ENCODE peak calls at places on chromosomes 2 and 18, in seven cellular contexts. One of them, this sample, is unnamed.

GRCh38 chr2:148244593-148245292 is 223.9 kb downstream of the MBD5 start:
- ATAC-seq in left colon: no peak
- ATAC-seq in HCT116: no peak
- ATAC-seq in lower lobe of right lung: peak
- ATAC-seq in right lobe of liver: peak
- ATAC-seq in GM12878: no peak
- ATAC-seq in natural killer cell treated with Interleukin-12 subunit alpha and Interleukin-12 subunit beta and Interleukin-15 and Interleukin-18, amount 100 ng/mL, for 72 hours: no peak
- ATAC-seq in this sample: no peak

GRCh38 chr2:40259900-40260299 is 192.0 kb downstream of the SLC8A1 start:
- ATAC-seq in HCT116: no peak
- ATAC-seq in GM12878: no peak
- ATAC-seq in left colon: no peak
- ATAC-seq in right lobe of liver: no peak
- ATAC-seq in lower lobe of right lung: no peak
- ATAC-seq in natural killer cell treated with Interleukin-12 subunit alpha and Interleukin-12 subunit beta and Interleukin-15 and Interleukin-18, amount 100 ng/mL, for 72 hours: no peak
- ATAC-seq in this sample: no peak

GRCh38 chr2:138453815-138454214 is 47.8 kb upstream of the SPOPL start:
- ATAC-seq in lower lobe of right lung: no peak
- ATAC-seq in left colon: no peak
- ATAC-seq in GM12878: no peak
- ATAC-seq in natural killer cell treated with Interleukin-12 subunit alpha and Interleukin-12 subunit beta and Interleukin-15 and Interleukin-18, amount 100 ng/mL, for 72 hours: no peak
- ATAC-seq in HCT116: no peak
- ATAC-seq in right lobe of liver: no peak
- ATAC-seq in this sample: peak

GRCh38 chr18:44819944-44820510 is 139.3 kb downstream of the SETBP1 start:
- ATAC-seq in left colon: no peak
- ATAC-seq in lower lobe of right lung: peak
- ATAC-seq in GM12878: peak
- ATAC-seq in natural killer cell treated with Interleukin-12 subunit alpha and Interleukin-12 subunit beta and Interleukin-15 and Interleukin-18, amount 100 ng/mL, for 72 hours: peak
- ATAC-seq in right lobe of liver: peak
- ATAC-seq in HCT116: no peak
- ATAC-seq in this sample: peak

GRCh38 chr2:232890896-232891601 is 21.0 kb downstream of the SNORC start:
- ATAC-seq in GM12878: peak
- ATAC-seq in right lobe of liver: peak
- ATAC-seq in natural killer cell treated with Interleukin-12 subunit alpha and Interleukin-12 subunit beta and Interleukin-15 and Interleukin-18, amount 100 ng/mL, for 72 hours: no peak
- ATAC-seq in left colon: no peak
- ATAC-seq in HCT116: peak
- ATAC-seq in lower lobe of right lung: peak
- ATAC-seq in this sample: peak

GRCh38 chr18:65235966-65236634 is 514.7 kb upstream of the CDH7 start:
- ATAC-seq in HCT116: no peak
- ATAC-seq in left colon: no peak
- ATAC-seq in natural killer cell treated with Interleukin-12 subunit alpha and Interleukin-12 subunit beta and Interleukin-15 and Interleukin-18, amount 100 ng/mL, for 72 hours: no peak
- ATAC-seq in lower lobe of right lung: no peak
- ATAC-seq in right lobe of liver: peak
- ATAC-seq in GM12878: no peak
- ATAC-seq in this sample: no peak

GRCh38 chr2:235416816-235417499 is 76.9 kb upstream of the AGAP1 start:
- ATAC-seq in GM12878: no peak
- ATAC-seq in HCT116: no peak
- ATAC-seq in lower lobe of right lung: peak
- ATAC-seq in right lobe of liver: no peak
- ATAC-seq in natural killer cell treated with Interleukin-12 subunit alpha and Interleukin-12 subunit beta and Interleukin-15 and Interleukin-18, amount 100 ng/mL, for 72 hours: no peak
- ATAC-seq in left colon: no peak
- ATAC-seq in this sample: no peak

GRCh38 chr2:37589298-37589697 is 82.1 kb downstream of the CDC42EP3 start:
- ATAC-seq in left colon: no peak
- ATAC-seq in GM12878: peak
- ATAC-seq in right lobe of liver: no peak
- ATAC-seq in natural killer cell treated with Interleukin-12 subunit alpha and Interleukin-12 subunit beta and Interleukin-15 and Interleukin-18, amount 100 ng/mL, for 72 hours: no peak
- ATAC-seq in lower lobe of right lung: no peak
- ATAC-seq in HCT116: no peak
- ATAC-seq in this sample: no peak

GRCh38 chr2:237652181-237652580 is 24.8 kb downstream of the LRRFIP1 start:
- ATAC-seq in lower lobe of right lung: no peak
- ATAC-seq in right lobe of liver: peak
- ATAC-seq in left colon: no peak
- ATAC-seq in HCT116: no peak
- ATAC-seq in natural killer cell treated with Interleukin-12 subunit alpha and Interleukin-12 subunit beta and Interleukin-15 and Interleukin-18, amount 100 ng/mL, for 72 hours: no peak
- ATAC-seq in GM12878: no peak
- ATAC-seq in this sample: no peak

GRCh38 chr18:58344080-58344670 is 284.7 kb downstream of the ALPK2 start:
- ATAC-seq in HCT116: no peak
- ATAC-seq in lower lobe of right lung: no peak
- ATAC-seq in GM12878: no peak
- ATAC-seq in left colon: no peak
- ATAC-seq in natural killer cell treated with Interleukin-12 subunit alpha and Interleukin-12 subunit beta and Interleukin-15 and Interleukin-18, amount 100 ng/mL, for 72 hours: no peak
- ATAC-seq in right lobe of liver: no peak
- ATAC-seq in this sample: no peak

GRCh38 chr2:15042824-15043223 is 410.3 kb downstream of the LRATD1 start:
- ATAC-seq in right lobe of liver: no peak
- ATAC-seq in lower lobe of right lung: no peak
- ATAC-seq in natural killer cell treated with Interleukin-12 subunit alpha and Interleukin-12 subunit beta and Interleukin-15 and Interleukin-18, amount 100 ng/mL, for 72 hours: no peak
- ATAC-seq in GM12878: no peak
- ATAC-seq in HCT116: no peak
- ATAC-seq in left colon: no peak
- ATAC-seq in this sample: peak

GRCh38 chr2:48471048-48471474 is 58.9 kb upstream of the STON1 start:
- ATAC-seq in left colon: peak
- ATAC-seq in HCT116: peak
- ATAC-seq in GM12878: no peak
- ATAC-seq in lower lobe of right lung: no peak
- ATAC-seq in natural killer cell treated with Interleukin-12 subunit alpha and Interleukin-12 subunit beta and Interleukin-15 and Interleukin-18, amount 100 ng/mL, for 72 hours: no peak
- ATAC-seq in right lobe of liver: peak
- ATAC-seq in this sample: peak

GRCh38 chr2:231012471-231012870 is 16.6 kb downstream of the SPATA3 start:
- ATAC-seq in GM12878: no peak
- ATAC-seq in HCT116: no peak
- ATAC-seq in right lobe of liver: peak
- ATAC-seq in lower lobe of right lung: no peak
- ATAC-seq in natural killer cell treated with Interleukin-12 subunit alpha and Interleukin-12 subunit beta and Interleukin-15 and Interleukin-18, amount 100 ng/mL, for 72 hours: no peak
- ATAC-seq in left colon: no peak
- ATAC-seq in this sample: no peak

GRCh38 chr2:8571286-8571791 is 110.5 kb upstream of the ID2 start:
- ATAC-seq in natural killer cell treated with Interleukin-12 subunit alpha and Interleukin-12 subunit beta and Interleukin-15 and Interleukin-18, amount 100 ng/mL, for 72 hours: no peak
- ATAC-seq in right lobe of liver: no peak
- ATAC-seq in lower lobe of right lung: no peak
- ATAC-seq in HCT116: no peak
- ATAC-seq in GM12878: peak
- ATAC-seq in left colon: no peak
- ATAC-seq in this sample: no peak

GRCh38 chr18:48940854-48941531 is 9.8 kb downstream of the SMAD7 start:
- ATAC-seq in HCT116: no peak
- ATAC-seq in GM12878: peak
- ATAC-seq in right lobe of liver: no peak
- ATAC-seq in left colon: no peak
- ATAC-seq in lower lobe of right lung: peak
- ATAC-seq in natural killer cell treated with Interleukin-12 subunit alpha and Interleukin-12 subunit beta and Interleukin-15 and Interleukin-18, amount 100 ng/mL, for 72 hours: peak
- ATAC-seq in this sample: no peak

GRCh38 chr2:117771969-117772630 is 42.4 kb upstream of the DDX18 start:
- ATAC-seq in lower lobe of right lung: no peak
- ATAC-seq in natural killer cell treated with Interleukin-12 subunit alpha and Interleukin-12 subunit beta and Interleukin-15 and Interleukin-18, amount 100 ng/mL, for 72 hours: no peak
- ATAC-seq in HCT116: no peak
- ATAC-seq in left colon: no peak
- ATAC-seq in GM12878: peak
- ATAC-seq in right lobe of liver: peak
- ATAC-seq in this sample: no peak

GRCh38 chr2:2848198-2848597 is 517.1 kb upstream of the MYT1L start:
- ATAC-seq in natural killer cell treated with Interleukin-12 subunit alpha and Interleukin-12 subunit beta and Interleukin-15 and Interleukin-18, amount 100 ng/mL, for 72 hours: no peak
- ATAC-seq in left colon: no peak
- ATAC-seq in HCT116: no peak
- ATAC-seq in lower lobe of right lung: no peak
- ATAC-seq in GM12878: no peak
- ATAC-seq in right lobe of liver: no peak
- ATAC-seq in this sample: no peak

GRCh38 chr18:42365550-42365949 is 410.5 kb downstream of the PIK3C3 start:
- ATAC-seq in HCT116: no peak
- ATAC-seq in natural killer cell treated with Interleukin-12 subunit alpha and Interleukin-12 subunit beta and Interleukin-15 and Interleukin-18, amount 100 ng/mL, for 72 hours: no peak
- ATAC-seq in GM12878: no peak
- ATAC-seq in lower lobe of right lung: no peak
- ATAC-seq in left colon: no peak
- ATAC-seq in right lobe of liver: no peak
- ATAC-seq in this sample: no peak

GRCh38 chr18:24528857-24529256 is 68.4 kb downstream of the HRH4 start:
- ATAC-seq in right lobe of liver: no peak
- ATAC-seq in left colon: no peak
- ATAC-seq in GM12878: no peak
- ATAC-seq in natural killer cell treated with Interleukin-12 subunit alpha and Interleukin-12 subunit beta and Interleukin-15 and Interleukin-18, amount 100 ng/mL, for 72 hours: no peak
- ATAC-seq in lower lobe of right lung: no peak
- ATAC-seq in HCT116: no peak
- ATAC-seq in this sample: no peak

GRCh38 chr18:9022397-9023170 is 79.9 kb upstream of the NDUFV2 start:
- ATAC-seq in GM12878: no peak
- ATAC-seq in right lobe of liver: peak
- ATAC-seq in lower lobe of right lung: no peak
- ATAC-seq in HCT116: no peak
- ATAC-seq in left colon: no peak
- ATAC-seq in natural killer cell treated with Interleukin-12 subunit alpha and Interleukin-12 subunit beta and Interleukin-15 and Interleukin-18, amount 100 ng/mL, for 72 hours: no peak
- ATAC-seq in this sample: peak

GRCh38 chr2:229921101-229921891 is 513 bp downstream of the TRIP12 start:
- ATAC-seq in left colon: peak
- ATAC-seq in HCT116: peak
- ATAC-seq in right lobe of liver: peak
- ATAC-seq in GM12878: peak
- ATAC-seq in natural killer cell treated with Interleukin-12 subunit alpha and Interleukin-12 subunit beta and Interleukin-15 and Interleukin-18, amount 100 ng/mL, for 72 hours: peak
- ATAC-seq in lower lobe of right lung: peak
- ATAC-seq in this sample: peak

GRCh38 chr2:231162036-231162345 is 36.4 kb upstream of the ARMC9 start:
- ATAC-seq in HCT116: no peak
- ATAC-seq in right lobe of liver: peak
- ATAC-seq in left colon: no peak
- ATAC-seq in GM12878: no peak
- ATAC-seq in natural killer cell treated with Interleukin-12 subunit alpha and Interleukin-12 subunit beta and Interleukin-15 and Interleukin-18, amount 100 ng/mL, for 72 hours: no peak
- ATAC-seq in lower lobe of right lung: no peak
- ATAC-seq in this sample: no peak

GRCh38 chr2:230713331-230714121 is 884 bp downstream of the CAB39 start:
- ATAC-seq in natural killer cell treated with Interleukin-12 subunit alpha and Interleukin-12 subunit beta and Interleukin-15 and Interleukin-18, amount 100 ng/mL, for 72 hours: peak
- ATAC-seq in lower lobe of right lung: peak
- ATAC-seq in left colon: peak
- ATAC-seq in HCT116: peak
- ATAC-seq in GM12878: peak
- ATAC-seq in right lobe of liver: peak
- ATAC-seq in this sample: peak

GRCh38 chr2:179751184-179751809 is 110.1 kb downstream of the ZNF385B start:
- ATAC-seq in right lobe of liver: peak
- ATAC-seq in HCT116: peak
- ATAC-seq in lower lobe of right lung: peak
- ATAC-seq in natural killer cell treated with Interleukin-12 subunit alpha and Interleukin-12 subunit beta and Interleukin-15 and Interleukin-18, amount 100 ng/mL, for 72 hours: no peak
- ATAC-seq in left colon: no peak
- ATAC-seq in GM12878: peak
- ATAC-seq in this sample: no peak

GRCh38 chr2:39658371-39658770 is 7.3 kb upstream of the TMEM178A start:
- ATAC-seq in GM12878: no peak
- ATAC-seq in HCT116: no peak
- ATAC-seq in natural killer cell treated with Interleukin-12 subunit alpha and Interleukin-12 subunit beta and Interleukin-15 and Interleukin-18, amount 100 ng/mL, for 72 hours: no peak
- ATAC-seq in right lobe of liver: no peak
- ATAC-seq in left colon: no peak
- ATAC-seq in lower lobe of right lung: no peak
- ATAC-seq in this sample: no peak